ENCODE peak calls at places on chromosome 20, in four cellular contexts. T, H, Q and U are unnamed samples. For H3K27me3, the result is how much of the 10 kb centered on the place peaks cover.

GRCh38 chr20:35579196-35579595 is 36.4 kb upstream of the SPAG4 start:
- DNase-seq in T (no peak), H (no peak), Q (no peak), U (no peak)

GRCh38 chr20:63089051-63089907 is 82.5 kb upstream of the BHLHE23 start:
- DNase-seq in T (peak), H (no peak), Q (no peak), U (no peak)

GRCh38 chr20:64205611-64206026 is 41.4 kb downstream of the MYT1 start:
- DNase-seq in T (no peak), H (no peak), Q (no peak), U (no peak)

GRCh38 chr20:58140787-58141396 is 87.6 kb downstream of the ANKRD60 start:
- DNase-seq in T (no peak), H (no peak), Q (no peak), U (no peak)

GRCh38 chr20:50413088-50413500 is 97.1 kb upstream of the PTPN1 start:
- DNase-seq in T (no peak), H (no peak), Q (no peak), U (peak)

GRCh38 chr20:58246346-58246745 is 17.9 kb upstream of the ANKRD60 start:
- DNase-seq in T (no peak), H (no peak), Q (peak), U (peak)

GRCh38 chr20:60872224-60872623 is 379.8 kb upstream of the CDH4 start:
- DNase-seq in T (no peak), H (no peak), Q (no peak), U (no peak)

GRCh38 chr20:51972031-51972430 is 169.7 kb upstream of the SALL4 start:
- DNase-seq in T (no peak), H (no peak), Q (no peak), U (no peak)

GRCh38 chr20:62570897-62571666 is 71.2 kb upstream of the SLCO4A1 start:
- DNase-seq in T (no peak), H (no peak), Q (no peak), U (no peak)

GRCh38 chr20:49794336-49795124 is 18.1 kb upstream of the SLC9A8 start:
- DNase-seq in T (no peak), H (no peak), Q (no peak), U (no peak)

GRCh38 chr20:54172532-54172855 is 1.3 kb downstream of the CYP24A1 start:
- DNase-seq in T (no peak), H (no peak), Q (no peak), U (no peak)
- H3K27me3 ChIP-seq in T (under half), H (under half), Q (under half), U (under half)

GRCh38 chr20:23103284-23104018 is 17.3 kb upstream of the CD93 start:
- DNase-seq in T (no peak), H (no peak), Q (no peak), U (no peak)
- TF ChIP-seq FOXM1 in T (no peak), H (no peak), Q (no peak), U (no peak)

GRCh38 chr20:40689100-40689942 is at the start of gene MAFB:
- DNase-seq in T (peak), H (no peak), Q (peak), U (peak)

GRCh38 chr20:40688129-40689099 is 622 bp downstream of the MAFB start:
- DNase-seq in T (peak), H (no peak), Q (no peak), U (no peak)

GRCh38 chr20:40686434-40686882 is 2.6 kb downstream of the MAFB start:
- DNase-seq in T (no peak), H (no peak), Q (no peak), U (no peak)

GRCh38 chr20:40686893-40687292 is 2.1 kb downstream of the MAFB start:
- DNase-seq in T (no peak), H (no peak), Q (no peak), U (no peak)

DNA sequence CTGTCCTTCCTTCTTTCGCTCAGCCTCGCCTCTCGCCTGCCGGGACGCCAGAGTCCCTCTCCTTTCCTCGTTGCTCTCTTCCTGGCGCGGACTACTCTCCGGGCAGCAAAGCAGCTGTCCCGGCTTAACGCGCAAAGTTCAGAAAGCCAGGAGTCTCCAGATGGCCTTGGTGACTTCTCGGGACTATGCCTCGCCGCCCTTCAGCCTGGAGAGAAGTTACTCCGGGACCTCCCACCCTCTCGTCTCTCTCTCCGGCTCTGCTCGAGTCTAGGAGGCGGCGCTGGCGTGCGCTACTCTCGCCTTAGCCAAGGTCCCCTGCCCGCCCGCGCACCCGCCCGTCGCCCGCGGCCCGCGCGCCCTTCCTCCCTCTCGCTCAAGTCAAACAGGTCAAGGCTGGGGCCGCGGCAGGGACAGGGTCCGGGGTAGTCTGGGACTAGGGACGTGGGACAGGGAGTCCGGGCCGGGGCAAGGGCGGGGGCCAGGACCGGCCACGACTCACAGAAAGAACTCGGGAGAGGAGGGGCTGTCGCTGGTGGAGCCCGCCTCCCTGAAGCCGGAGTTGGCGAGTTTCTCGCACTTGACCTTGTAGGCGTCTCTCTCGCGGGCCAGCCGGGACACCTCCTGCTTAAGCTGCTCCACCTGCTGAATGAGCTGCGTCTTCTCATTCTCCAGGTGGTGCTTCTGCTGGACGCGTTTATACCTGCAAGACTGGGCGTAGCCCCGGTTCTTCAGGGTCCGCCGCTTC is 1.5 kb downstream of the MAFB start:
- DNase-seq in T (peak), H (no peak), Q (no peak), U (no peak)
- H3K27me3 ChIP-seq in T (half or more), H (under half), Q (half or more), U (under half)

DNA sequence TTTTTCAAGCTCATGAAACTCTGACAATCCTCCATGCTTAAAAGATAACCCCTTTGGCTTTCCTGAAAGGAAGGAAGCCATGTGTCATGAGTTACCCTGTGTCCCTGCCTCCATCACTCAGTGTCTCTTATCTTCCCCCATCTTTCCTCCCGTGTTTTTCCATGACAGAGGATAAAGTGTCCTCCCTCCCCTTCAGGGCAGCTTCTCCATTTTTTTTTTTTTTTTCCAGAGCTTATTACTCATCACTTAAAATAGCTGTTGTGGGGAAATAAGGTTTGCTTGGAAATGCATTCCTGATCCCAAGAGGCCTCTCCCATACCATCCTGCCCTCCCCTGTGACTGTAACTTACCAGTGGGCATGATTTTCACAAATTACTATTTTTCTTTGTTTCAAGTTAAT is 614.3 kb upstream of the FLRT3 start:
- DNase-seq in T (no peak), H (no peak), Q (no peak), U (peak)
- TF ChIP-seq FOXM1 in T (no peak), H (no peak), Q (no peak), U (no peak)

DNA sequence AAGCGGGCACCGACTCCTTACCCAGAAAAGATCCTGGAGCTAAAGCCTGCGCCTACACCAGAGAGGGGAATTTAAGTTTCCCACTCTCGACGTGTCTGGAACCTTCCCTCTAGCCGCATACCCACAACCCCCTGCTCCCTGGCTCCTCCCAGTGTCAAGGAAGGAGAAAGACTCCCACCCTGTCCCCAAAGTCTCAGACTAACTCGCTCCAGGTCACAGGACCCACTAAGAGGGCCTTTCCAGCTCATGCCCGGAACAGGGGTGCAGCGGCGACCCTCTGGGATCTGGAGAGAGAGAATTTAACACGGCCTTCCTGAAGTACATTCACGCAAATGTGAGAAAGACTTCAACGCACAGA is 3.9 kb downstream of the LINC00237 start:
- DNase-seq in T (peak), H (no peak), Q (no peak), U (no peak)
- H3K27me3 ChIP-seq in T (half or more), H (under half), Q (under half), U (under half)

DNA sequence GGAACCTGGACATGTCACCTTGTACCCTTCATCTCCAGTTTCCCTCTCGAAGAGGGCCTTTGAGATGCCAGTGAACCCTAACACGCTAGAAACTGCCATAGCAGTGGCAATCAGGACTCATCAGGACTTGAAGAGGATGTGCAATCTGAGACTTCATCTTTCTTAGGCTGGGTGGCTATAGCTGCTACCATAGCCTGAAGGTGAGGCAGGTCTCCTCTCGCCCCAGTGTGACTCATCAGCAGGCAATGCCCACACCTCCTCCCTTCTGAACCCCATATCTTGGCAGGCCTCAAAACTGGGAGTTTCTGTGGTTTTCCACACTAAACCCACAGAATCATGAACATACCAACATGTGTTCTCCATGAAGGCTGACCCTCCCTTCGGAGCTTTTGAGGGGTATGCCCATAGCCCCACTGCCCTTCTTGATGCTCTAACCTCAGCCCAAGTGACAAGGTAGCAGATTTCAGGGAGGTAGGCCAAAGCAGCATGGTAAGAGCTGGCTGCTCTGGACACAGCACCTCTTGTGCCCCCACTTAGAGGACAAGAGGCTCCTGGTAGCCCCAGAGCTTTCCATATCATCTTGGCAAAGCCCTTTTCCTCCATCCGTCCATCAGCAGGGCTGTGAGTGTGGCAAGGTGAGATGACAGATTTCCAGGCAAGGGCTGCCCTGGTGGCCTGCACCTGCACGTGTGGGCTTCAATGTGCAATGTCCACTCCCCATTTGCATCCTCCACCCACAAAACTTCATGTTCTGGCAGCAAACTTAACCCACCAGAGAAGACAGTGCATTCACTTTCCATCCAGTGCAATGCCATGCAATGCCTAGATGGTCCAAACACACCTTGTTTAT is 2.6 kb downstream of the BLCAP start:
- DNase-seq in T (no peak), H (no peak), Q (no peak), U (no peak)
- TF ChIP-seq FOXM1 in T (no peak), H (no peak), Q (no peak), U (no peak)